ENCODE peak calls at places on chromosomes 6 and 20, in eight cellular contexts. V, W, H, S, Z, A, E and F are unnamed samples.
A peak's percentile ranks its signal among the peaks of the same experiment; 100 is the strongest.

GRCh38 chr6:27890351-27891299 is 21.6 kb downstream of the OR2B2 start:
- DNase-seq in E (peak; percentile 74), W (peak; percentile 96), H (peak; percentile 87), Z (peak; percentile 24), A (peak; percentile 35), V (peak; percentile 98), S (peak; percentile 88), F (peak; percentile 80)

GRCh38 chr6:128278876-128279275 is 241.5 kb downstream of the PTPRK start:
- DNase-seq in W (no peak), E (no peak), H (no peak), V (no peak), Z (no peak), A (no peak), S (no peak), F (no peak)

GRCh38 chr6:51299649-51300380 is 481.1 kb downstream of the TFAP2B start:
- DNase-seq in V (no peak), A (no peak), S (no peak), Z (no peak), E (no peak), W (no peak), H (no peak), F (no peak)

GRCh38 chr6:21753571-21754108 is 160.1 kb downstream of the SOX4 start:
- DNase-seq in Z (no peak), W (no peak), H (no peak), V (peak; percentile 91), E (no peak), S (no peak), A (no peak), F (no peak)

GRCh38 chr6:32785781-32786533 is 22.6 kb upstream of the HLA-DQB2 start:
- DNase-seq in Z (no peak), W (no peak), V (peak; percentile 72), H (peak; percentile 10), S (peak; percentile 48), A (peak; percentile 15), E (no peak), F (peak; percentile 76)

GRCh38 chr6:118618676-118619377 is 32.6 kb downstream of the CEP85L start:
- DNase-seq in H (no peak), A (peak; percentile 73), W (peak; percentile 28), V (peak; percentile 38), E (no peak), Z (peak; percentile 47), S (peak; percentile 36), F (peak; percentile 72)

GRCh38 chr6:37244430-37245310 is 12.9 kb upstream of the TBC1D22B start:
- DNase-seq in Z (peak; percentile 62), V (peak; percentile 100), W (no peak), S (peak; percentile 52), E (no peak), A (peak; percentile 88), H (peak; percentile 100), F (peak; percentile 66)

GRCh38 chr6:169933839-169934698 is 182.6 kb downstream of the ERMARD start:
- DNase-seq in V (peak; percentile 15), E (no peak), S (no peak), H (no peak), Z (peak; percentile 72), W (no peak), A (peak; percentile 94), F (no peak)

GRCh38 chr6:3805448-3806123 is 43.6 kb upstream of the FAM50B start:
- DNase-seq in Z (no peak), V (peak; percentile 39), W (no peak), H (no peak), S (no peak), A (no peak), E (no peak), F (no peak)

GRCh38 chr6:154782245-154782644 is 49.0 kb downstream of the SCAF8 start:
- DNase-seq in S (no peak), Z (no peak), A (no peak), E (no peak), W (no peak), H (no peak), V (no peak), F (no peak)

GRCh38 chr6:166567107-166567506 is 19.4 kb downstream of the RAMACL start:
- DNase-seq in A (no peak), W (no peak), S (no peak), V (peak; percentile 98), H (peak; percentile 97), Z (peak; percentile 58), E (no peak), F (no peak)

GRCh38 chr20:5719861-5720401 is 30.3 kb upstream of the SHLD1 start:
- DNase-seq in S (no peak), V (no peak), Z (no peak), A (no peak), W (no peak), E (no peak), H (no peak), F (no peak)

GRCh38 chr20:54219751-54220426 is 12.0 kb downstream of the PFDN4 start:
- DNase-seq in S (no peak), E (no peak), V (peak; percentile 76), A (no peak), W (no peak), H (no peak), Z (no peak), F (peak; percentile 47)

GRCh38 chr20:11912013-11912663 is 5.6 kb upstream of the BTBD3 start:
- DNase-seq in Z (no peak), A (peak; percentile 35), V (peak; percentile 23), W (no peak), S (no peak), H (no peak), E (no peak), F (no peak)

GRCh38 chr6:133768656-133769295 is 120.1 kb upstream of the TCF21 start:
- DNase-seq in V (no peak), A (peak; percentile 22), H (no peak), Z (peak; percentile 23), W (no peak), E (peak; percentile 52), S (no peak), F (no peak)

GRCh38 chr6:83868639-83869038 is 9.2 kb downstream of the CYB5R4 start:
- DNase-seq in E (no peak), A (no peak), Z (no peak), S (no peak), V (peak; percentile 47), W (no peak), H (peak; percentile 81), F (no peak)

GRCh38 chr20:48631114-48632016 is 196.4 kb downstream of the PREX1 start:
- DNase-seq in E (no peak), Z (no peak), V (peak; percentile 51), H (no peak), A (no peak), S (no peak), W (no peak), F (no peak)

GRCh38 chr6:157050537-157051280 is 272.6 kb downstream of the TMEM242 start:
- DNase-seq in E (no peak), V (no peak), A (no peak), Z (no peak), H (no peak), S (no peak), W (no peak), F (no peak)

GRCh38 chr6:72464791-72465691 is 156.8 kb upstream of the KCNQ5 start:
- DNase-seq in S (no peak), V (peak; percentile 51), H (peak; percentile 49), W (no peak), Z (no peak), A (peak; percentile 68), E (no peak), F (peak; percentile 16)

GRCh38 chr6:155117266-155117665 is 122.2 kb downstream of the TIAM2 start:
- DNase-seq in V (peak; percentile 69), E (no peak), Z (no peak), S (no peak), H (peak; percentile 91), W (no peak), A (no peak), F (no peak)

GRCh38 chr20:7622399-7622961 is 317.8 kb downstream of the HAO1 start:
- DNase-seq in H (no peak), E (no peak), Z (no peak), W (no peak), S (no peak), A (no peak), V (no peak), F (no peak)

GRCh38 chr6:12403201-12403826 is 113.2 kb downstream of the EDN1 start:
- DNase-seq in Z (no peak), V (peak; percentile 53), E (no peak), H (no peak), A (no peak), W (no peak), S (no peak), F (no peak)

GRCh38 chr20:18718129-18718528 is 95.5 kb upstream of the SCP2D1 start:
- DNase-seq in Z (no peak), E (no peak), W (no peak), S (no peak), H (no peak), V (no peak), A (no peak), F (no peak)
- TF ChIP-seq CTCF in Z (no peak), E (no peak), W (peak; percentile 46), S (no peak), H (no peak), V (no peak), A (no peak), F (no peak)

GRCh38 chr6:98759459-98759858 is 74.9 kb upstream of the POU3F2 start:
- DNase-seq in Z (no peak), E (no peak), H (no peak), V (no peak), S (no peak), W (no peak), A (no peak), F (no peak)
- TF ChIP-seq CTCF in Z (no peak), E (peak; percentile 54), H (no peak), V (no peak), S (no peak), W (no peak), A (no peak), F (no peak)

DNA sequence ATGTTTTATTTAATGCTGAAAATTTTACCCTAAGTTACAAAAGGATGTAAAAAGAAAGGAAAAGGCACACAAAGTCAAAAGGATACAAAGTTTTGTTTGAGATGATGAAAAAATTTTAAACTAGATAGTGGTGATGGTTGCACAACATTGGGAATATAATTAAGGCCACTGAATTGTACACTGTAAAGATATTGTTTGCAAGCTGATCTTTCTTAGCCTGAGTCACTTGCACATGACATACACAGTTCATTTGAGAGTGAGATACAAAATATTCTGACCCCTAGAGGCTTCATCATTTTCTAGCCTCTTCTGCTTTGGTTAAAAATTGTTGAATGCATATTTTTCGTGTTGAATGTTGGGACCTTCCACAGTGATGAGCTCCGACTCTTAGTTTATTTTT is 462.6 kb downstream of the HDGFL1 start:
- DNase-seq in Z (no peak), S (no peak), E (no peak), A (no peak), H (no peak), V (peak; percentile 46), W (no peak), F (no peak)
- TF ChIP-seq CTCF in Z (no peak), S (no peak), E (no peak), A (no peak), H (no peak), V (peak; percentile 14), W (no peak), F (no peak)

DNA sequence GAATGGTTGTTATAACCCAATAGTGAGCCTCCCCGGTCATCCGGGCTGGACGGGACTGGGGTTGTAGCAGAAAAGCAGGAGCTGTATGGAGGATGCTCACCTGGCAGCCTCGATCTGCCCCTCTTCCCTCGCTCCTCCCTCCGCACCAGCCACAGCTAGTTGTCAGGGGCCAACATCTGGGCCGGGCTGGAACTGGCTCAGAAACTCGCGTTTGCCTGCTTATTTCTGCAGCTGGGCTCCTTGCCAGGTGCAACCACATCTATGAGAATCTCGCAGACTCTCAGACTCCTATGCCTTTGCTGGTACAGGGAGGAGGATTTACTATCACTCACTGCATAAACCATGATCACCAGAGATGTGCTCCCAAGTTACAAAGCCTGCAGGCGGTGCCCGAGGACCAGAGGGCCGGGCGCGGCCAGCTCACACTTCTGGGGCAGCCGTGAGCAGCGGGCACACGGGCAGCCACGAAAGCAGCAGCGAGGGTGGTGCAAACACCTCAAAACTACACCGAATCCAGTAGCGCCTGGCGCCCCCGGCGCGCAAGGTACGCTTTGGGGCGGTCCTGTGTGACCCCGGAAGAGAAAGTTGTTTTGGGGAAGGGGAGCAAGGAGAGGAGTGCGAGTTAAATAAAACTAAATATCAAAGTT is 609 bp upstream of the LRRC1 start:
- DNase-seq in W (no peak), V (peak; percentile 93), H (peak; percentile 76), E (peak; percentile 74), Z (peak; percentile 43), S (peak; percentile 67), A (peak; percentile 72), F (peak; percentile 75)
- TF ChIP-seq CTCF in W (peak; percentile 15), V (peak; percentile 55), H (peak; percentile 68), E (no peak), Z (peak; percentile 19), S (no peak), A (no peak), F (no peak)